ENCODE peak calls at places on chromosomes 12 and 14, in six cellular contexts. W is sigmoid colon, Z is GM12865, I is GM20000, P is cardiac muscle cell, J is AG04450. Q is an unnamed sample.

GRCh38 chr14:100605706-100606686 is 18.8 kb upstream of the BEGAIN start:
- DNase-seq in W (peak; percentile 44), Z (no peak), I (no peak), P (peak; percentile 43), J (no peak), Q (no peak)

GRCh38 chr12:74381968-74382367 is 155.7 kb upstream of the ATXN7L3B start:
- DNase-seq in W (no peak), Z (no peak), I (no peak), P (no peak), J (no peak), Q (no peak)

GRCh38 chr14:96745500-96746051 is 51.6 kb upstream of the VRK1 start:
- DNase-seq in W (peak; percentile 34), Z (no peak), I (no peak), P (no peak), J (no peak), Q (no peak)

GRCh38 chr14:84006643-84007137 is 1523.3 kb upstream of the FLRT2 start:
- DNase-seq in W (no peak), Z (no peak), I (no peak), P (peak; percentile 43), J (no peak), Q (no peak)

GRCh38 chr14:64625363-64626232 is 75.8 kb downstream of the PPP1R36 start:
- DNase-seq in W (no peak), Z (no peak), I (no peak), P (no peak), J (no peak), Q (no peak)

GRCh38 chr14:74614508-74615495 is 2.8 kb upstream of the LTBP2 start:
- DNase-seq in W (no peak), Z (peak; percentile 50), I (peak; percentile 55), P (no peak), J (no peak), Q (no peak)

GRCh38 chr12:87848248-87848868 is 180.8 kb downstream of the C12orf50 start:
- DNase-seq in W (no peak), Z (peak; percentile 63), I (peak; percentile 36), P (peak; percentile 88), J (peak; percentile 58), Q (no peak)

GRCh38 chr12:49026101-49026500 is 7.5 kb upstream of the PRKAG1 start:
- DNase-seq in W (no peak), Z (no peak), I (no peak), P (no peak), J (no peak), Q (no peak)

GRCh38 chr12:57810450-57810849 is 8.1 kb downstream of the AVIL start:
- DNase-seq in W (no peak), Z (no peak), I (no peak), P (peak; percentile 57), J (no peak), Q (no peak)

GRCh38 chr12:57808351-57808750 is 10.2 kb downstream of the AVIL start:
- DNase-seq in W (no peak), Z (no peak), I (no peak), P (no peak), J (no peak), Q (no peak)

GRCh38 chr12:57809425-57809824 is 9.1 kb downstream of the AVIL start:
- DNase-seq in W (no peak), Z (no peak), I (no peak), P (no peak), J (no peak), Q (no peak)

GRCh38 chr12:57806677-57807076 is 11.9 kb downstream of the AVIL start:
- DNase-seq in W (no peak), Z (no peak), I (no peak), P (no peak), J (no peak), Q (no peak)

DNA sequence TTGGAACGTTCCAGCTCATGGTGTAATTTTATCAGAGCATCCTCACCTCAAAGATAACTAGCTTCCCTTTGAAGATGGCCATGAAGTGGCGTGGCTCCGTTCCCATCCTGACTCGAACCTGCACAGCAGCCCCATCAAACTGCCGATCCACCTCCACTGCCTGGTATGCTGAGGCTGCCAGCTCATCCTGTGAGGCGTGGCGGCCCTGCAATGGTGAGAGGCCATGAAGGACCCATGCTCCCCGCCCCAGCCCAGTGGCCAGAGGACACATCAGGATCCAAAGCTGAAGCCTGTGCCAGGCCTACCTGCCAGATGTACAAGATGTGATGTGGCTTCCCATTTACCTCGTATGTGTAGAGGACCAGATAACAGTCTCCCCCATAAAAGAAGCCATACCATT is 11.2 kb downstream of the AVIL start:
- DNase-seq in W (no peak), Z (no peak), I (no peak), P (no peak), J (no peak), Q (no peak)
- TF ChIP-seq CTCF in W (no peak), Z (no peak), I (no peak), P (no peak), J (no peak), Q (no peak)

GRCh38 chr12:3177778-3178435 is 100.7 kb downstream of the TSPAN9 start:
- DNase-seq in W (no peak), Z (peak; percentile 39), I (no peak), P (no peak), J (no peak), Q (no peak)
- TF ChIP-seq CTCF in W (no peak), Z (no peak), I (no peak), P (no peak), J (no peak), Q (no peak)

GRCh38 chr12:112855375-112855774 is 51.4 kb upstream of the OAS1 start:
- DNase-seq in W (no peak), Z (no peak), I (peak; percentile 21), P (no peak), J (no peak), Q (no peak)
- TF ChIP-seq CTCF in W (no peak), Z (peak; percentile 19), I (no peak), P (peak; percentile 18), J (no peak), Q (peak; percentile 33)

GRCh38 chr12:2004113-2004929 is at the start of gene DCP1B:
- DNase-seq in W (peak; percentile 99), Z (peak; percentile 97), I (peak; percentile 87), P (peak; percentile 99), J (peak; percentile 93), Q (peak; percentile 92)
- TF ChIP-seq CTCF in W (no peak), Z (no peak), I (no peak), P (no peak), J (no peak), Q (no peak)

GRCh38 chr12:67268335-67268895 is 743 bp upstream of the CAND1 start:
- DNase-seq in W (peak; percentile 97), Z (peak; percentile 98), I (peak; percentile 92), P (peak; percentile 99), J (peak; percentile 98), Q (peak; percentile 93)

GRCh38 chr12:67269632-67270578 is 747 bp downstream of the CAND1 start:
- DNase-seq in W (peak; percentile 79), Z (peak; percentile 53), I (peak; percentile 25), P (peak; percentile 33), J (no peak), Q (no peak)

GRCh38 chr12:67271976-67272375 is 2.8 kb downstream of the CAND1 start:
- DNase-seq in W (no peak), Z (no peak), I (no peak), P (no peak), J (no peak), Q (no peak)

GRCh38 chr12:67270622-67271021 is 1.5 kb downstream of the CAND1 start:
- DNase-seq in W (no peak), Z (no peak), I (no peak), P (no peak), J (no peak), Q (no peak)

DNA sequence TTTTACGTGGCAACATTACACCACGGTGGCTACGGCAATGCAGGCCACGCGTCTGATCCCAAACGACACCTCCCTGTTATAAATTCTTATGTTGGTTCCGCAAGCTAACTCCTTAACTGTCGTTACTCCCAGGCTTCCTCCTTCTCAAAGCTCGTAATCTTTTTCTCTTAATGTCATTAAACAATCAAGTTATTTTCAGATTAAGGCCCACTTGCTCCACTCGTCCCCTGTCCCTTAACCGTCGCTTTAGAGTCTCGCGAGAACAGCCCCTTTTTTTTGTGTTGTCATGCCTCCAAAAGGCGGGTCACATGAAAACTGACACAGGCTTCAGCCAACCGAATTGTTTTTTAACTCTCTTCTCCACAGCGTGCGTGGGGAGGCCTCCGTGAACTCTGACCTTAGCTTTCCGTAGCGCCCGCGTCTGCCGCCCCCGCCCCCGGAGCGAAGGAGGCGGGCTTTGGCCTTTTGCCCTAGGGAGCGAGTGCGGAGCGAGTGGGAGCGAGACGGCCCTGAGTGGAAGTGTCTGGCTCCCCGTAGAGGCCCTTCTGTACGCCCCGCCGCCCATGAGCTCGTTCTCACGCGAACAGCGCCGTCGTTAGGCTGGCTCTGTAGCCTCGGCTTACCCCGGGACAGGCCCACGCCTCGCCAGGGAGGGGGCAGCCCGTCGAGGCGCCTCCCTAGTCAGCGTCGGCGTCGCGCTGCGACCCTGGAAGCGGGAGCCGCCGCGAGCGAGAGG is at the start of gene CAND1:
- DNase-seq in W (peak; percentile 99), Z (peak; percentile 99), I (peak; percentile 94), P (peak; percentile 99), J (peak; percentile 98), Q (peak; percentile 97)
- TF ChIP-seq CTCF in W (no peak), Z (no peak), I (no peak), P (peak; percentile 12), J (no peak), Q (no peak)